ENCODE peak calls at places on chromosomes 2 and 18, in four cellular contexts. K, W, N and I are unnamed samples.

GRCh38 chr2:144426981-144427479 is 92.9 kb downstream of the ZEB2 start:
- DNase-seq in K (no peak), W (peak; percentile 28), N (peak; percentile 71), I (peak; percentile 96)

GRCh38 chr2:70959851-70960832 is 18.3 kb upstream of the ANKRD53 start:
- DNase-seq in K (peak; percentile 92), W (no peak), N (no peak), I (no peak)

GRCh38 chr2:95158891-95159619 is 593 bp downstream of the ZNF514 start:
- DNase-seq in K (no peak), W (no peak), N (peak; percentile 20), I (peak; percentile 40)

GRCh38 chr2:184769038-184769437 is 170.7 kb downstream of the ZNF804A start:
- DNase-seq in K (no peak), W (peak; percentile 58), N (peak; percentile 62), I (peak; percentile 45)

GRCh38 chr2:69385443-69386151 is 1.4 kb downstream of the GFPT1 start:
- DNase-seq in K (no peak), W (no peak), N (no peak), I (peak; percentile 37)

GRCh38 chr2:202056611-202057010 is 16.4 kb upstream of the KIAA2012 start:
- DNase-seq in K (no peak), W (no peak), N (peak; percentile 32), I (no peak)

GRCh38 chr2:43737097-43737854 is 36.6 kb upstream of the DYNC2LI1 start:
- DNase-seq in K (no peak), W (peak; percentile 82), N (peak; percentile 91), I (peak; percentile 81)

GRCh38 chr18:12857215-12857924 is 26.7 kb downstream of the PTPN2 start:
- DNase-seq in K (no peak), W (no peak), N (no peak), I (no peak)

GRCh38 chr2:30421551-30422436 is 25.3 kb upstream of the LCLAT1 start:
- DNase-seq in K (no peak), W (peak; percentile 75), N (peak; percentile 24), I (peak; percentile 92)

GRCh38 chr2:230472619-230473018 is 56.6 kb downstream of the SP100 start:
- DNase-seq in K (no peak), W (peak; percentile 2), N (peak; percentile 53), I (peak; percentile 52)

GRCh38 chr2:7670905-7671304 is 753.7 kb downstream of the RNF144A start:
- DNase-seq in K (no peak), W (no peak), N (no peak), I (no peak)

GRCh38 chr2:143807192-143807591 is 678.0 kb downstream of the ARHGAP15 start:
- DNase-seq in K (no peak), W (no peak), N (no peak), I (no peak)

GRCh38 chr2:190637331-190637734 is 11.6 kb upstream of the NAB1 start:
- DNase-seq in K (no peak), W (peak; percentile 23), N (no peak), I (peak; percentile 37)

GRCh38 chr18:407825-408224 is 92.7 kb downstream of the COLEC12 start:
- DNase-seq in K (no peak), W (no peak), N (no peak), I (no peak)

GRCh38 chr18:50967714-50968661 is at the start of gene ELAC1:
- DNase-seq in K (no peak), W (no peak), N (peak; percentile 62), I (peak; percentile 78)

GRCh38 chr2:24489942-24490673 is 946 bp upstream of the NCOA1 start:
- DNase-seq in K (no peak), W (no peak), N (no peak), I (peak; percentile 40)

GRCh38 chr18:26307161-26307773 is 81.0 kb downstream of the TAF4B start:
- DNase-seq in K (no peak), W (no peak), N (peak; percentile 60), I (peak; percentile 69)

GRCh38 chr2:213152065-213152794 is 818 bp upstream of the IKZF2 start:
- DNase-seq in K (no peak), W (no peak), N (peak; percentile 68), I (peak; percentile 85)

GRCh38 chr18:62485684-62486083 is 37.1 kb upstream of the ZCCHC2 start:
- DNase-seq in K (no peak), W (peak; percentile 26), N (peak; percentile 85), I (peak; percentile 80)

GRCh38 chr18:22844184-22844583 is 88.9 kb upstream of the RBBP8 start:
- DNase-seq in K (no peak), W (no peak), N (no peak), I (no peak)

GRCh38 chr2:60867848-60868247 is 13.5 kb upstream of the REL start:
- DNase-seq in K (no peak), W (no peak), N (no peak), I (no peak)

GRCh38 chr2:30978854-30979253 is 159.4 kb downstream of the GALNT14 start:
- DNase-seq in K (no peak), W (no peak), N (no peak), I (no peak)

GRCh38 chr18:26545335-26545734 is 3.0 kb downstream of the KCTD1 start:
- DNase-seq in K (no peak), W (no peak), N (no peak), I (no peak)

GRCh38 chr2:41400057-41400665 is 647.7 kb upstream of the PKDCC start:
- DNase-seq in K (no peak), W (no peak), N (peak; percentile 23), I (peak; percentile 14)

GRCh38 chr2:238370482-238371372 is 50.4 kb downstream of the TRAF3IP1 start:
- DNase-seq in K (no peak), W (no peak), N (peak; percentile 67), I (peak; percentile 71)

GRCh38 chr18:59033361-59033760 is 106.3 kb upstream of the SEC11C start:
- DNase-seq in K (no peak), W (no peak), N (no peak), I (no peak)

GRCh38 chr2:192247456-192247855 is 52.7 kb upstream of the TMEFF2 start:
- DNase-seq in K (no peak), W (no peak), N (no peak), I (no peak)
- H3K4me3 ChIP-seq in K (no peak overlapping the region), W (no peak overlapping the region), N (no peak overlapping the region), I (no peak overlapping the region)

GRCh38 chr2:96345868-96346452 is 10.4 kb downstream of the NCAPH start:
- DNase-seq in K (no peak), W (no peak), N (no peak), I (no peak)

GRCh38 chr2:96347395-96347794 is 11.8 kb downstream of the NCAPH start:
- DNase-seq in K (no peak), W (no peak), N (no peak), I (no peak)

GRCh38 chr2:96344011-96344410 is 8.4 kb downstream of the NCAPH start:
- DNase-seq in K (no peak), W (no peak), N (peak; percentile 42), I (peak; percentile 43)

GRCh38 chr2:96342085-96342484 is 6.5 kb downstream of the NCAPH start:
- DNase-seq in K (no peak), W (no peak), N (peak; percentile 94), I (peak; percentile 82)

DNA sequence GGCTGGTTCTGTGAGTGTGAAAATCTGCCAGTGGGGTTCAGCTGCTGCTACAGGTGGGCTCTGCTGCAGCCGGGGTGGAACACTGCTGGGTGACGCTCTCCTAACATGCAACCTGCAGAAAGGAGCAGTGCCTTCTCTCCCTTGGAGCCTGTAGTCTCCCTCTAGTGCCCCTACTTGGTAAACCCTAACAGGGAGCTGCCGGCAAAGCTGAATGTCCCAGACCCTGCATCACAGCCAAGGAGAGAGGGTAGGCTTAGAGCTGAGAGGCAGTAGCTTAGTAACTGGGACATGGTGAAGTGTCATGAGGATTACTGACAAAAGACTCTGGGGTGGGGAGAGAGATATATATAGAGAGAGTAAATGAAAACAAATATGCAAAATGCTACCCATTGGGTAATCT is 9.8 kb downstream of the NCAPH start:
- DNase-seq in K (no peak), W (no peak), N (no peak), I (no peak)
- TF ChIP-seq CTCF in K (no peak), W (peak; percentile 6), N (peak; percentile 56), I (peak; percentile 36)

DNA sequence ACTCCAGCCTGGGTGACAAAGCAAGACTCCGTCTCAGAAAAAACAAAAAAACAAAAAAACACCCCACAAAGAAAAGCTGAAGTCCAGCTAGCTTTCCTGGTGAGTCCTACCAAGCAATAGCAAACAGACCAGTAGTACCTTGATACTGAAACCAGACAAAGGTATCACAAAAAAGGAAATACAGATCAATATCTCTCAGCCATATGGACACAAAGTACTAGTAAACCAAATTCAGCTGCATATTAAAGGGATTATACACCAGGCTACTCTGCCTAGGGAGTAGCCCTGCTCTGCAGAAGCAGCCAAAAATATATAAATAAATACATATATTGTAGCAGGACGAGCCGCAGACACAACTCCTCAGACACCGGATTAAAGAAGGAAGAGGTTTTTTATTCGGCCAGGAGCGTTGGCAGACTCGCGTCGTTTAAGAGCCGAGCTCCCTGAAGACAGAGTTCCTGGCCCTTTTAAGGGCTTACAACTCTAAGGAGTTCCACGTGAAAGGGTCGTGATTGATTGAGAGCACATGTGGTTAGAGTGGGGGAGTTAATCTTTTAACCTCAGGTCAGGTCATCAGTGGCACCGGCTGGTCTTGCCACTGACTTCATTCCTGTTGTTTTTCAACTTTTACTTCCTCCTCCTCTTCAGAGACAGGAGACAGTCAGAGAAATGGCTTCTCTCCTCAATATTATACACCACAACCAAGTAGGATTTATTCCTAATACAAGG is 38.4 kb upstream of the DTNB start:
- DNase-seq in K (no peak), W (no peak), N (no peak), I (no peak)
- H3K4me3 ChIP-seq in K (no peak overlapping the region), W (no peak overlapping the region), N (no peak overlapping the region), I (no peak overlapping the region)

GRCh38 chr2:64259301-64259700 is 115.1 kb upstream of the PELI1 start:
- DNase-seq in K (no peak), W (no peak), N (no peak), I (no peak)
- TF ChIP-seq CTCF in K (no peak), W (no peak), N (no peak), I (no peak)

GRCh38 chr2:73894877-73895276 is 2.1 kb downstream of the ACTG2 start:
- DNase-seq in K (no peak), W (no peak), N (no peak), I (no peak)
- H3K4me3 ChIP-seq in K (peak overlapping the region; percentile 44), W (peak overlapping the region; percentile 40), N (no peak overlapping the region), I (no peak overlapping the region)

GRCh38 chr2:116109471-116109870 is 1667.0 kb downstream of the DPP10 start:
- DNase-seq in K (no peak), W (no peak), N (no peak), I (no peak)
- TF ChIP-seq CTCF in K (no peak), W (no peak), N (no peak), I (no peak)

GRCh38 chr2:216156822-216157221 is 47.7 kb downstream of the XRCC5 start:
- DNase-seq in K (no peak), W (no peak), N (no peak), I (no peak)
- H3K4me3 ChIP-seq in K (no peak overlapping the region), W (no peak overlapping the region), N (no peak overlapping the region), I (no peak overlapping the region)

GRCh38 chr18:57910817-57911216 is 107.7 kb upstream of the ATP8B1 start:
- DNase-seq in K (no peak), W (no peak), N (no peak), I (no peak)
- TF ChIP-seq CTCF in K (no peak), W (peak; percentile 11), N (peak; percentile 73), I (peak; percentile 49)